ENCODE peak calls at places on chromosomes 11 and 22, in six cellular contexts. C is hepatocyte; R is HCT116; N is breast epithelium; Z is tibial nerve; I is CD4-positive, alpha-beta T cell. K is an unnamed sample. For H3K9me3, the result is how much of the 10 kb centered on the place peaks cover.

GRCh38 chr11:62677160-62677559 is 1.7 kb downstream of the UBXN1 start:
- DNase-seq in C (no peak), Z (no peak), I (no peak), R (no peak), N (no peak), K (no peak)

GRCh38 chr11:69511358-69512015 is 30.0 kb downstream of the LINC01488 start:
- DNase-seq in I (no peak), N (no peak), Z (no peak), C (no peak), R (no peak), K (no peak)

GRCh38 chr11:128963744-128964340 is 21.2 kb upstream of the TP53AIP1 start:
- DNase-seq in I (no peak), Z (no peak), C (peak), N (no peak), R (no peak), K (no peak)

GRCh38 chr11:93198221-93198650 is 445 bp upstream of the SLC36A4 start:
- DNase-seq in I (no peak), R (no peak), C (no peak), N (no peak), Z (no peak), K (no peak)

GRCh38 chr11:45233121-45233803 is 52.9 kb downstream of the SYT13 start:
- DNase-seq in R (peak), N (peak), C (peak), Z (peak), I (peak), K (peak)

GRCh38 chr11:105071060-105071732 is 26.1 kb upstream of the CARD16 start:
- DNase-seq in C (no peak), N (no peak), Z (no peak), I (no peak), R (no peak), K (no peak)

GRCh38 chr22:10780281-10780680 is 4747.7 kb upstream of the OR11H1 start:
- DNase-seq in C (no peak), I (no peak), R (no peak), N (no peak), Z (no peak), K (no peak)

GRCh38 chr11:46984987-46985386 is 48.4 kb downstream of the CSTPP1 start:
- DNase-seq in I (no peak), C (no peak), R (no peak), Z (no peak), N (no peak), K (no peak)

GRCh38 chr11:130828741-130829140 is 87.5 kb downstream of the SNX19 start:
- DNase-seq in C (no peak), I (no peak), Z (no peak), R (no peak), N (no peak), K (no peak)

GRCh38 chr11:42960521-42961088 is 351.2 kb upstream of the API5 start:
- DNase-seq in C (no peak), Z (no peak), N (no peak), I (no peak), R (no peak), K (no peak)

GRCh38 chr22:33438273-33438672 is 380.1 kb upstream of the SYN3 start:
- DNase-seq in I (no peak), R (no peak), Z (no peak), N (no peak), C (peak), K (no peak)

GRCh38 chr11:64263021-64263946 is 12.0 kb downstream of the PLCB3 start:
- DNase-seq in Z (no peak), C (no peak), I (no peak), R (no peak), N (no peak), K (no peak)

GRCh38 chr11:86138958-86139357 is 70.1 kb upstream of the PICALM start:
- DNase-seq in C (no peak), R (no peak), N (no peak), I (no peak), Z (no peak), K (no peak)

GRCh38 chr22:29765905-29766631 is 739 bp downstream of the ZMAT5 start:
- DNase-seq in N (no peak), I (no peak), R (no peak), Z (no peak), C (peak), K (no peak)

GRCh38 chr11:17296852-17297559 is 20.5 kb downstream of the NUCB2 start:
- DNase-seq in N (no peak), I (no peak), Z (no peak), R (no peak), C (no peak), K (no peak)

GRCh38 chr22:26553056-26553752 is 36.7 kb downstream of the TPST2 start:
- DNase-seq in C (no peak), N (no peak), I (no peak), Z (no peak), R (no peak), K (no peak)

GRCh38 chr11:27317751-27318150 is 45.3 kb downstream of the CCDC34 start:
- DNase-seq in C (peak), N (no peak), I (no peak), R (peak), Z (no peak), K (no peak)

GRCh38 chr11:13271060-13271693 is 6.4 kb upstream of the BMAL1 start:
- DNase-seq in C (no peak), I (no peak), N (no peak), R (no peak), Z (no peak), K (no peak)

GRCh38 chr11:9230291-9230690 is 34.9 kb downstream of the DENND5A start:
- DNase-seq in R (no peak), Z (no peak), N (no peak), I (no peak), C (no peak), K (no peak)

GRCh38 chr11:32722255-32722654 is 72.2 kb downstream of the CCDC73 start:
- DNase-seq in R (no peak), C (no peak), Z (no peak), I (no peak), N (no peak), K (no peak)

GRCh38 chr22:49865156-49865555 is 11.5 kb downstream of the ZBED4 start:
- DNase-seq in Z (no peak), R (no peak), C (no peak), N (no peak), I (no peak), K (no peak)

GRCh38 chr22:37065149-37065548 is 13.6 kb downstream of the KCTD17 start:
- DNase-seq in C (no peak), R (no peak), N (no peak), I (no peak), Z (no peak), K (no peak)
- H3K9me3 ChIP-seq in C (under half), R (under half), N (under half), I (under half), Z (under half), K (under half)

GRCh38 chr22:48316876-48317250 is 1510.8 kb downstream of the BRD1 start:
- DNase-seq in N (no peak), R (no peak), C (no peak), Z (no peak), I (no peak), K (no peak)

GRCh38 chr22:48318575-48319320 is 1508.9 kb downstream of the BRD1 start:
- DNase-seq in C (no peak), R (no peak), N (no peak), Z (no peak), I (no peak), K (no peak)

GRCh38 chr22:48316245-48316875 is 1511.3 kb downstream of the BRD1 start:
- DNase-seq in N (no peak), C (no peak), R (no peak), I (no peak), Z (no peak), K (no peak)

GRCh38 chr22:48319321-48320047 is 1508.2 kb downstream of the BRD1 start:
- DNase-seq in R (no peak), N (no peak), C (no peak), Z (no peak), I (no peak), K (no peak)

DNA sequence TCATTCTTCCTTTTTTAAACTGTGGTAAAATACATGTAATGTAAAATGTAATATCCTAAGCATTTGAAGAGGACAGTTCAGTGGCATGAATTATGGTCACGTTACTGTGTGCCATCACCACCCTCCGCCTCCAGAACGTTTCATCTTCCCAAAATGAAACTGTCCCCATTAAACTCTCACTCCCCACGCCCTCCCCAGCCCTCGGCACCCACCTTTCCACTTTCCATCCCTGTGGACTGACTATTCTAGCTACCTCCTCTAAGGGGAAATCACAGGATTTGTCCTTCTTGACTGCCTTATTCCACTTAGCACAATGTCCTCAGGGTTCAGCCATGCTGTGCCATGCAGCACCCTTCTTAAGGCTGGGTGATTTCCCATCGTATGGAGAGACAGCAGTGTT is 1509.5 kb downstream of the BRD1 start:
- DNase-seq in I (no peak), N (no peak), Z (no peak), R (no peak), C (no peak), K (no peak)
- H3K9me3 ChIP-seq in I (under half), N (under half), Z (under half), R (under half), C (under half), K (under half)

GRCh38 chr11:126496576-126497403 is 141.3 kb downstream of the ST3GAL4 start:
- DNase-seq in N (no peak), C (no peak), Z (no peak), I (no peak), R (no peak), K (no peak)
- H3K9me3 ChIP-seq in N (under half), C (under half), Z (under half), I (under half), R (under half), K (under half)

GRCh38 chr11:21295508-21295907 is 626.1 kb downstream of the NELL1 start:
- DNase-seq in I (no peak), C (no peak), N (no peak), R (no peak), Z (no peak), K (no peak)

GRCh38 chr11:21285104-21285503 is 615.7 kb downstream of the NELL1 start:
- DNase-seq in I (no peak), C (no peak), R (no peak), Z (no peak), N (no peak), K (no peak)

DNA sequence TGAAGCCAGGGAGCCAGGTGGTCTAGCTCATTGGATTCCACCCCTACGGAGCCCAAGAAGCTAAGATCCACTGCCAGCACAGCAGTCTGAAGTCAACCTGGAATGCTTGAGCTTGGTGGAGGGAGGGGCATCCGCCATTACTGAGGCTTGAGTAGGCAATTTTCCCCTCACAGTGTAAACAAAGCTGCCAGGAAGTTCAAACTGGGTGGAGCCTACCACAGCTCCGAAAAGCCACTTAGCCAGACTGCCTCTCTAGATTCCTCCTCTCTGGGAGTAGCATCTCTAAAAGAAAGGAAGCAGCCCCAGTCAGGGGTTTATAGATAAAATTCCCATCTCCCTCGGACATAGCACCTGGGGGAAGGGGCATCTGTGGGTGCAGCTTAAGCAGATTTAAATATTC is 620.3 kb downstream of the NELL1 start:
- DNase-seq in R (no peak), N (no peak), Z (no peak), I (no peak), C (no peak), K (no peak)
- H3K9me3 ChIP-seq in R (under half), N (under half), Z (under half), I (under half), C (under half), K (under half)

DNA sequence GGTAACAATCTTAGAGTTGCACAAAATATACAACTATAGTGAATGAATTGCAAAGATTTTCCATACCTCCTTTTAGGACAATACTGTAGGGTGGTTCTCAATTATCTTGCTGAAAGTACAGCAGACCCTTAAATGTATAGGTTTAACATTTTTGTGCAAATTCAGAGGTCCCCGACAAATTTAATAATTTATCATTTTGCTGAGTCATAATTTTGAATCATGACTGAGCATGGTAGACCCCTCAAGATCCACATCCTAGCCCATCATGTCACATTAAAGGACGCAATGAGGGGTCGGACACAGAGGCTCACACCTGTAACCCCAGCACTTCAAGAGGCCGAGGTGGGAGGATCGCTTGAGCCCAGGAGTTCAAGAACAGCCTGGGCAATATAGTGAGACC is 43.5 kb downstream of the OSBP start:
- DNase-seq in I (no peak), R (no peak), N (no peak), Z (no peak), C (no peak), K (no peak)
- H3K9me3 ChIP-seq in I (under half), R (under half), N (under half), Z (under half), C (under half), K (under half)

GRCh38 chr11:37525336-37525735 is 927.3 kb upstream of the RAG2 start:
- DNase-seq in Z (no peak), I (no peak), C (no peak), N (no peak), R (no peak), K (no peak)
- H3K9me3 ChIP-seq in Z (under half), I (under half), C (under half), N (under half), R (under half), K (under half)

DNA sequence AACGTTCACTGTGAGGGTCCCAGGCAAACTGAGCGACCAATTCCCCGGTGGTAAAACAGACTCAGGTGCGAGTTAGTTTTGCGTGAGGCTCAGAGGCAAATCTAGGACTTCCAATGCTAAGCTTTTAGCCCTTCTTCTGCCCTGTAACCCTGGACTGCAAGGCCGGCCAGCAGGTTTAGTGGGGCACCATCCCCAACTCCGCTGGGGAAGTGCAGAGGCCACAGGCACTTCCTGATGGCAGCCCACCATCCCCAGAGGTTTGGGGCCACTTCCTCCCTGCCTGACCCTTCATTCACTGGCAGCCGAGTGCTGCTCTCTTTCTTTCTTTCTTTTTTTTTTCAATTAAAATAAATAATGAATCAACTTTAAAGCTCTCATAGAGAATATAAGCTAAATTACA is 124.6 kb upstream of the B3GAT1 start:
- DNase-seq in I (no peak), Z (no peak), R (no peak), N (no peak), C (no peak), K (no peak)
- H3K9me3 ChIP-seq in I (under half), Z (under half), R (under half), N (under half), C (under half), K (under half)

GRCh38 chr22:48098936-48099245 is 1336.4 kb downstream of the TBC1D22A start:
- DNase-seq in R (no peak), N (no peak), C (no peak), Z (no peak), I (no peak), K (no peak)

GRCh38 chr22:48099251-48099650 is 1336.8 kb downstream of the TBC1D22A start:
- DNase-seq in N (no peak), I (no peak), R (no peak), Z (no peak), C (no peak), K (no peak)

GRCh38 chr22:48100685-48101417 is 1338.4 kb downstream of the TBC1D22A start:
- DNase-seq in C (no peak), I (no peak), N (no peak), R (no peak), Z (no peak), K (no peak)

GRCh38 chr22:48098243-48098935 is 1335.9 kb downstream of the TBC1D22A start:
- DNase-seq in I (no peak), N (no peak), C (no peak), Z (no peak), R (no peak), K (no peak)

DNA sequence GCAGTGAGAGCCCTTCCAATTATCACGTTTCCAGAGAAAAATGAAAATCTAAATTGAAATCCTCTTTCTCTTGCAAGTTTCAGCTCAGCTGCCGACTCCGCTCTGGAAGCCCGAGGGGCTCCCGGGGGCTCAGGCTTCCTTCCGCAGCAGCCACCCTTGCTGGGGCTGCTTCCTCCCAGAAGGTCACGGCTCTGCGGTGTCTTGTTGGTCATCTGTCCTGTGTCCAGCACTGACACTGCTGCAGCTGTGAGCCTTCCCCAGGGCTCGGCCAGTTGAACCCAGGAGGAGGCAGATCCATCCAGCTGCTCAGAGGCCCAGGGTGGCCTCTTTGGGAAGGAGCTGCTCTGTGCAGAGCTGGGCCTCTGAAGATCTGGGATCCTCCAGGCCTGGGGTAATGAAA is 1337.2 kb downstream of the TBC1D22A start:
- DNase-seq in I (no peak), N (no peak), R (no peak), Z (no peak), C (no peak), K (no peak)
- H3K9me3 ChIP-seq in I (under half), N (under half), R (under half), Z (under half), C (under half), K (under half)

GRCh38 chr22:47355776-47356432 is 593.5 kb downstream of the TBC1D22A start:
- DNase-seq in R (no peak), C (no peak), N (no peak), Z (no peak), I (no peak), K (no peak)
- H3K9me3 ChIP-seq in R (under half), C (under half), N (under half), Z (under half), I (under half), K (under half)

K was measured in T-helper 17 cell.